ENCODE peak calls at places on chromosomes 2 and 18, in five cellular contexts. P is gastrocnemius medialis; C is CD8-positive, alpha-beta T cell; D is IMR-90; O is PC-3. J is an unnamed sample. For H3K4me1, the result is how much of the 10 kb centered on the place peaks cover.

GRCh38 chr2:25361261-25362048 is 19.7 kb upstream of the DNMT3A start:
- DNase-seq in P (no peak), C (no peak), D (no peak), O (no peak), J (no peak)

GRCh38 chr2:239327536-239328305 is 73.1 kb downstream of the HDAC4 start:
- DNase-seq in P (peak), C (no peak), D (peak), O (no peak), J (no peak)

GRCh38 chr18:80159713-80160636 is 50.9 kb downstream of the ADNP2 start:
- DNase-seq in P (no peak), C (peak), D (no peak), O (no peak), J (peak)

GRCh38 chr2:164913640-164914346 is 41.5 kb downstream of the SLC38A11 start:
- DNase-seq in P (no peak), C (no peak), D (peak), O (peak), J (no peak)

GRCh38 chr2:135175177-135175576 is 123.1 kb downstream of the RAB3GAP1 start:
- DNase-seq in P (no peak), C (no peak), D (no peak), O (no peak), J (no peak)

GRCh38 chr18:77899972-77900754 is 650.5 kb downstream of the GALR1 start:
- DNase-seq in P (no peak), C (peak), D (no peak), O (peak), J (no peak)

GRCh38 chr2:10169053-10169578 is 46.6 kb downstream of the RRM2 start:
- DNase-seq in P (no peak), C (no peak), D (no peak), O (peak), J (no peak)

GRCh38 chr2:68971591-68972231 is 2.7 kb upstream of the GKN1 start:
- DNase-seq in P (no peak), C (no peak), D (peak), O (peak), J (no peak)

GRCh38 chr2:212154392-212154791 is 384.2 kb downstream of the ERBB4 start:
- DNase-seq in P (no peak), C (no peak), D (no peak), O (no peak), J (no peak)

GRCh38 chr18:34562252-34562870 is 147.7 kb upstream of the DTNA start:
- DNase-seq in P (no peak), C (no peak), D (no peak), O (no peak), J (no peak)

GRCh38 chr18:47790036-47790435 is 140.4 kb downstream of the SMAD2 start:
- DNase-seq in P (no peak), C (no peak), D (no peak), O (no peak), J (no peak)

GRCh38 chr2:32647180-32647651 is 19.4 kb downstream of the TTC27 start:
- DNase-seq in P (no peak), C (no peak), D (peak), O (no peak), J (no peak)

GRCh38 chr2:213185147-213185822 is 33.9 kb upstream of the IKZF2 start:
- DNase-seq in P (no peak), C (no peak), D (no peak), O (no peak), J (no peak)

GRCh38 chr2:176105078-176105726 is 1.9 kb upstream of the HOXD11 start:
- DNase-seq in P (no peak), C (no peak), D (no peak), O (no peak), J (no peak)

GRCh38 chr2:143745060-143745459 is 615.8 kb downstream of the ARHGAP15 start:
- DNase-seq in P (no peak), C (no peak), D (no peak), O (peak), J (no peak)

GRCh38 chr2:188819781-188820180 is 154.4 kb upstream of the COL3A1 start:
- DNase-seq in P (no peak), C (no peak), D (no peak), O (no peak), J (no peak)

GRCh38 chr2:14634885-14635871 is 2.7 kb downstream of the LRATD1 start:
- DNase-seq in P (peak), C (no peak), D (peak), O (peak), J (peak)

GRCh38 chr2:202127793-202128215 is 54.7 kb downstream of the KIAA2012 start:
- DNase-seq in P (no peak), C (no peak), D (no peak), O (no peak), J (no peak)

GRCh38 chr2:154484338-154485099 is 214.0 kb upstream of the KCNJ3 start:
- DNase-seq in P (no peak), C (no peak), D (no peak), O (no peak), J (no peak)

GRCh38 chr2:20626698-20627471 is 24.0 kb downstream of the HS1BP3 start:
- DNase-seq in P (peak), C (no peak), D (no peak), O (no peak), J (peak)

GRCh38 chr2:53826587-53827397 is 33.0 kb downstream of the GPR75 start:
- DNase-seq in P (peak), C (no peak), D (peak), O (no peak), J (no peak)

GRCh38 chr18:70121842-70122241 is 83.6 kb downstream of the RTTN start:
- DNase-seq in P (no peak), C (no peak), D (no peak), O (no peak), J (no peak)

GRCh38 chr2:129888896-129889295 is 90.6 kb upstream of the RAB6C start:
- DNase-seq in P (no peak), C (no peak), D (peak), O (no peak), J (no peak)

GRCh38 chr18:78861116-78861515 is 118.5 kb upstream of the SALL3 start:
- DNase-seq in P (no peak), C (no peak), D (no peak), O (no peak), J (no peak)

GRCh38 chr2:46489430-46489829 is 10.1 kb downstream of the TMEM247 start:
- DNase-seq in P (no peak), C (no peak), D (no peak), O (no peak), J (no peak)

GRCh38 chr2:234577191-234577590 is 80.3 kb upstream of the ARL4C start:
- DNase-seq in P (no peak), C (no peak), D (no peak), O (no peak), J (no peak)

GRCh38 chr2:159903404-159904126 is 105.6 kb upstream of the CD302 start:
- DNase-seq in P (no peak), C (peak), D (no peak), O (no peak), J (peak)

GRCh38 chr2:12619975-12620374 is 96.8 kb upstream of the TRIB2 start:
- DNase-seq in P (peak), C (no peak), D (peak), O (peak), J (no peak)

GRCh38 chr2:191631754-191632153 is 46.2 kb upstream of the NABP1 start:
- DNase-seq in P (no peak), C (no peak), D (peak), O (peak), J (peak)

GRCh38 chr2:119715409-119716295 is 36.7 kb downstream of the TMEM177 start:
- DNase-seq in P (no peak), C (no peak), D (no peak), O (no peak), J (no peak)

GRCh38 chr2:46387292-46387691 is 90.1 kb downstream of the EPAS1 start:
- DNase-seq in P (no peak), C (no peak), D (no peak), O (no peak), J (no peak)

GRCh38 chr2:127552846-127553245 is 17.4 kb downstream of the MYO7B start:
- DNase-seq in P (no peak), C (no peak), D (no peak), O (no peak), J (no peak)

GRCh38 chr2:226971770-226972169 is 135.9 kb downstream of the RHBDD1 start:
- DNase-seq in P (no peak), C (no peak), D (no peak), O (no peak), J (no peak)

GRCh38 chr2:215567504-215567903 is 131.6 kb upstream of the FN1 start:
- DNase-seq in P (no peak), C (no peak), D (no peak), O (no peak), J (no peak)

GRCh38 chr2:173399229-173399628 is 44.6 kb downstream of the CDCA7 start:
- DNase-seq in P (no peak), C (no peak), D (no peak), O (no peak), J (no peak)

GRCh38 chr2:96933528-96933927 is 52.9 kb downstream of the FAM178B start:
- DNase-seq in P (no peak), C (no peak), D (no peak), O (no peak), J (no peak)

GRCh38 chr18:9701604-9702324 is 6.3 kb upstream of the RAB31 start:
- DNase-seq in P (no peak), C (no peak), D (no peak), O (no peak), J (no peak)

GRCh38 chr18:74282359-74283254 is 9.2 kb downstream of the CYB5A start:
- DNase-seq in P (no peak), C (no peak), D (no peak), O (peak), J (no peak)

GRCh38 chr18:21369146-21369545 is 127.1 kb downstream of the GREB1L start:
- DNase-seq in P (no peak), C (no peak), D (no peak), O (no peak), J (no peak)

DNA sequence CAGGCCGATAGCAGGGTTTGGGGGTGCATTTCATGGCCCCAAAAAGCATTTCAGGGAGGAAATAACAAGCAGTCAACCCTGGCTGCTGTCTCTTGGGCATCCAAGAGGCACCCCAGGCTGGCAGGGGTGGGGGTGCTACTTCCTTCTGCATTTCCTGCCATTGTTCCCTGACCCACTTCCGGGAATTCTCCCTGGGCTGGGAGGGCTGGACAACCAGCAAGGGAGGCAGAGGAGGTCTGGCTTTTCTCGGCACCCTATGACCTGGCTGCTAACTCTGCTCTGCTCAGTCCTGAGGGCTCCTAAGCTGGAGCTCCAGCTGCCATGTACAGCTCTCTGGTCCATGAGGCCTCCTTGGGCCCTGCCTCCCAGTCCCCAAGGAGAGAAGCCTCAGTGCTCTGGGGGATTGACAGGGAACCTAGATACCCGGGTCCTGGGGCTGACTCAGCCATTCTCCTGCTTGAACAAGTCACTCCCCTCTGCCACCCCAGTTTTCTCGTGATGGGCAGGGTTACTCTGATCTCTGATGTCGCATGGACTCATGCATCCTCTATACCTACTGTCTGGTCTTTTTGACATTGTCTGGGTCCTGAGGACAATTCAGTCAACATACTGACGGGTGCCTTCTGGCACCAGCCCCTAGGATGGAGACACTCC is 47.2 kb downstream of the DYSF start:
- DNase-seq in P (no peak), C (no peak), D (no peak), O (no peak), J (no peak)
- H3K27ac ChIP-seq in P (peak), C (no peak), D (no peak), O (no peak), J (peak)

GRCh38 chr2:217833439-217833838 is 169.4 kb downstream of the TNS1 start:
- DNase-seq in P (peak), C (no peak), D (no peak), O (no peak), J (no peak)
- H3K4me1 ChIP-seq in P (half or more), C (under half), D (under half), O (under half), J (half or more)

GRCh38 chr2:171165967-171166327 is 5.3 kb upstream of the TLK1 start:
- DNase-seq in P (no peak), C (no peak), D (no peak), O (no peak), J (no peak)
- H3K27ac ChIP-seq in P (no peak), C (no peak), D (no peak), O (no peak), J (no peak)

GRCh38 chr2:102792538-102793208 is 30.8 kb downstream of the TMEM182 start:
- DNase-seq in P (no peak), C (no peak), D (no peak), O (no peak), J (no peak)

GRCh38 chr2:102788216-102788879 is 26.5 kb downstream of the TMEM182 start:
- DNase-seq in P (no peak), C (no peak), D (no peak), O (no peak), J (no peak)

GRCh38 chr2:102789349-102790085 is 27.7 kb downstream of the TMEM182 start:
- DNase-seq in P (no peak), C (no peak), D (no peak), O (no peak), J (no peak)

GRCh38 chr2:102790086-102790453 is 28.2 kb downstream of the TMEM182 start:
- DNase-seq in P (no peak), C (no peak), D (no peak), O (no peak), J (no peak)

DNA sequence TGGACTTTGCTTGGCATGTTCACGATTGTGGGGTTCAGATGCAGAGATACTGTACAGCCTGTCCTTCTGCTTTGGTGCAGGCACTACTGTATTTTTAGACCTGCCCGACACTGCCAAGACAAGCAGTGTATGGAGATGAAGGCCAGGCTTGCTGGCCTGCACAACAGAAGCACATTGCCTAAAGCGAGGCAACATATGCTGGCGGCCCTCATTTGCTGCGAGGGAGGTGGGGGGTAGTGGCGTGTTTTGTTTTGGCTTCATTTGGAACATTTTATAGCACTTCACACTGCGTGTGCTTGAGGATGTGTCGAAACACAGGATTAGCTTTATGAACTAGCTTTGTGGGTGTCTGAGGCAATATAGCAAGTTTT is 27.0 kb downstream of the TMEM182 start:
- DNase-seq in P (peak), C (no peak), D (no peak), O (no peak), J (no peak)
- H3K4me1 ChIP-seq in P (half or more), C (under half), D (under half), O (under half), J (under half)

GRCh38 chr2:241703128-241703604 is 1.3 kb downstream of the ING5 start:
- DNase-seq in P (no peak), C (no peak), D (no peak), O (peak), J (no peak)
- H3K27ac ChIP-seq in P (peak), C (peak), D (no peak), O (no peak), J (no peak)

GRCh38 chr2:233080836-233081229 is 20.7 kb downstream of the INPP5D start:
- DNase-seq in P (no peak), C (no peak), D (no peak), O (no peak), J (no peak)

GRCh38 chr2:233082222-233082933 is 22.2 kb downstream of the INPP5D start:
- DNase-seq in P (no peak), C (no peak), D (no peak), O (no peak), J (no peak)

GRCh38 chr2:233081731-233082221 is 21.6 kb downstream of the INPP5D start:
- DNase-seq in P (no peak), C (no peak), D (no peak), O (no peak), J (no peak)

GRCh38 chr2:233079953-233080835 is 20.1 kb downstream of the INPP5D start:
- DNase-seq in P (no peak), C (no peak), D (no peak), O (no peak), J (no peak)

GRCh38 chr2:233081232-233081730 is 21.1 kb downstream of the INPP5D start:
- DNase-seq in P (no peak), C (peak), D (no peak), O (no peak), J (no peak)
- H3K4me1 ChIP-seq in P (under half), C (half or more), D (under half), O (under half), J (under half)

DNA sequence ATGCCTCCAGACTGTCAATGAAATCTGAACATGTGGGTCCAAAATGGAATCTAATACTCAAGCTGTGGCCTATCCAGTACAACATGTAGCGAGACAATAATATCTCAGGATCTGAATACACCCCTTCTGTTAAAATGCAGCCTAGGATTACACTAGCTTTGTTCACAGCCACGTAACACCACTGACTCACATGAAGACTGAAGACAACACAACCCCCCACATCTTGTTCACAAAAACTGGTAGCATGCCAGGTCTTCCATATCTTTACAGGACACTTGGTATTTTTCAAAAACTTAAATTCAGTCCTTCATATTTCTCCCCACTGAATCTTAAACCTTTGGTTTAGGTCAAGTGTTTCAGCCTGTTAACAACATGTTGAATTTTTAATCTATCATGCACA is 84.2 kb downstream of the SLC8A1 start:
- DNase-seq in P (no peak), C (no peak), D (peak), O (peak), J (no peak)
- H3K27ac ChIP-seq in P (no peak), C (no peak), D (no peak), O (peak), J (no peak)

GRCh38 chr2:60475311-60475830 is 78.1 kb downstream of the BCL11A start:
- DNase-seq in P (no peak), C (no peak), D (no peak), O (no peak), J (no peak)

GRCh38 chr2:60470340-60470739 is 83.1 kb downstream of the BCL11A start:
- DNase-seq in P (no peak), C (no peak), D (no peak), O (no peak), J (no peak)

GRCh38 chr2:60474301-60474700 is 79.2 kb downstream of the BCL11A start:
- DNase-seq in P (no peak), C (no peak), D (no peak), O (no peak), J (no peak)

GRCh38 chr2:60472026-60472425 is 81.4 kb downstream of the BCL11A start:
- DNase-seq in P (no peak), C (no peak), D (no peak), O (no peak), J (no peak)

DNA sequence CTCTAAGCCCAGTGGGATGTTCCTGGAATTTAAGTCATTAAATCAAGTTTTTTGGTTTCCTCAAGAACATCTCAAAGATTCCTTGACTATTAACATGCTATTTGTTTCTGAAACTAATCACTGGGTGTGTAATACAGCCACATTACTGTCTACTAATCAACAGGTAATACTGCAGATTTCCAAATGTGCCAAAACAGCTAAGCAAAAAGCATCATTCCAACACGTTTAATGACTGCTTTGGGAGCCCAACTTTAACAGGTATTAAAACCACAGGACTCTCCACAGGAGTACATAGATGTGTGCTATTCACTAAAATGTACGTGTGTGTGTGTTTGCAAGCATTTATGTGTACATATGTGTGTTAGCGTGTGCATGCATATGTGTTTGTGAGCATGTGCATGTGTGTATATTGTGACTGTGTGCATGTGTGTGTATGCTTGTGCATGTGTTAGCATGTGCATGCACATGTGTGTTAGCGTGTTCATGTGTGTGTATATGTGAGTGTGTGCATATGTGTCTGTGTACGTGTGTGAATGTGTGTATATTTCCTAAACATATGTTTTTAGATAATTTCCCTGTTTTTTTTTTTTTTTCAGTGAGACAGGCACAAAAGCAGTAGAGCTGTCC is 80.7 kb downstream of the BCL11A start:
- DNase-seq in P (no peak), C (no peak), D (no peak), O (no peak), J (no peak)
- H3K4me1 ChIP-seq in P (under half), C (under half), D (under half), O (under half), J (under half)

GRCh38 chr18:31499157-31499524 is 1.2 kb downstream of the DSG2 start:
- DNase-seq in P (no peak), C (no peak), D (no peak), O (no peak), J (no peak)
- H3K27ac ChIP-seq in P (no peak), C (no peak), D (no peak), O (no peak), J (no peak)